ENCODE peak calls at places on chromosomes 13 and 19, in six cellular contexts. X is T-helper 2 cell; G is HepG2; K is NCI-H2081; F is activated CD8-positive, alpha-beta memory T cell treated with anti-CD3 and anti-CD28 coated beads for 1 hour; H is NCI-H1048. I is an unnamed sample.

GRCh38 chr13:67763316-67763715 is 533.2 kb upstream of the PCDH9 start:
- DNase-seq in X (no peak), G (no peak), K (no peak), F (no peak), H (no peak), I (no peak)

GRCh38 chr19:41175825-41176734 is 16.9 kb upstream of the CYP2S1 start:
- DNase-seq in X (no peak), G (peak; percentile 96), K (no peak), F (no peak), H (no peak), I (peak; percentile 24)

GRCh38 chr19:33242911-33243310 is 17.3 kb upstream of the SLC7A10 start:
- DNase-seq in X (no peak), G (no peak), K (no peak), F (no peak), H (no peak), I (no peak)

GRCh38 chr13:53368948-53369347 is 340.3 kb downstream of the OLFM4 start:
- DNase-seq in X (no peak), G (no peak), K (no peak), F (no peak), H (no peak), I (no peak)

GRCh38 chr19:5470264-5470671 is 15.1 kb downstream of the ZNRF4 start:
- DNase-seq in X (no peak), G (peak; percentile 88), K (no peak), F (no peak), H (no peak), I (no peak)

GRCh38 chr19:35519291-35519690 is 5.8 kb upstream of the DMKN start:
- DNase-seq in X (no peak), G (no peak), K (no peak), F (no peak), H (no peak), I (no peak)

GRCh38 chr19:10797078-10797477 is 38.9 kb downstream of the TMED1 start:
- DNase-seq in X (no peak), G (no peak), K (no peak), F (peak; percentile 30), H (no peak), I (no peak)

GRCh38 chr19:37936166-37936565 is 29.2 kb downstream of the SIPA1L3 start:
- DNase-seq in X (no peak), G (peak; percentile 68), K (no peak), F (no peak), H (no peak), I (no peak)

GRCh38 chr13:100627142-100627541 is 38.6 kb upstream of the GGACT start:
- DNase-seq in X (no peak), G (no peak), K (no peak), F (no peak), H (no peak), I (no peak)

GRCh38 chr13:73059460-73060250 is 850 bp downstream of the KLF5 start:
- DNase-seq in X (peak; percentile 24), G (peak; percentile 52), K (peak; percentile 34), F (peak; percentile 33), H (no peak), I (peak; percentile 20)

GRCh38 chr13:24162604-24163003 is 2.1 kb downstream of the SPATA13 start:
- DNase-seq in X (no peak), G (no peak), K (no peak), F (no peak), H (no peak), I (no peak)

GRCh38 chr13:67355791-67356190 is 125.7 kb upstream of the PCDH9 start:
- DNase-seq in X (no peak), G (no peak), K (no peak), F (no peak), H (no peak), I (no peak)

GRCh38 chr13:29624997-29625396 is 29.5 kb upstream of the SLC7A1 start:
- DNase-seq in X (no peak), G (no peak), K (no peak), F (no peak), H (no peak), I (no peak)

GRCh38 chr19:45250832-45251451 is at the start of gene MARK4:
- DNase-seq in X (peak; percentile 28), G (no peak), K (peak; percentile 48), F (peak; percentile 46), H (no peak), I (peak; percentile 76)

GRCh38 chr19:862529-863304 is 3.3 kb downstream of the CFD start:
- DNase-seq in X (peak; percentile 68), G (no peak), K (no peak), F (peak; percentile 70), H (peak; percentile 48), I (peak; percentile 89)

GRCh38 chr19:5186293-5187050 is 154.1 kb downstream of the PTPRS start:
- DNase-seq in X (no peak), G (no peak), K (no peak), F (no peak), H (no peak), I (no peak)

GRCh38 chr13:53189162-53189561 is 160.5 kb downstream of the OLFM4 start:
- DNase-seq in X (no peak), G (no peak), K (no peak), F (no peak), H (no peak), I (no peak)

GRCh38 chr19:35673121-35673804 is 6.9 kb downstream of the UPK1A start:
- DNase-seq in X (peak; percentile 40), G (peak; percentile 24), K (no peak), F (peak; percentile 17), H (no peak), I (no peak)

GRCh38 chr13:41970918-41971317 is 10.0 kb upstream of the VWA8 start:
- DNase-seq in X (no peak), G (no peak), K (no peak), F (no peak), H (no peak), I (no peak)

GRCh38 chr19:7904074-7905020 is 670 bp downstream of the MAP2K7 start:
- DNase-seq in X (no peak), G (no peak), K (peak; percentile 59), F (no peak), H (no peak), I (peak; percentile 64)

GRCh38 chr13:24512208-24513068 is at the start of gene PARP4:
- DNase-seq in X (peak; percentile 45), G (peak; percentile 93), K (peak; percentile 72), F (peak; percentile 52), H (peak; percentile 71), I (peak; percentile 86)

GRCh38 chr13:27962128-27962841 is 6.8 kb downstream of the CDX2 start:
- DNase-seq in X (no peak), G (peak; percentile 52), K (no peak), F (no peak), H (no peak), I (no peak)

GRCh38 chr19:853014-853553 is 981 bp downstream of the ELANE start:
- DNase-seq in X (no peak), G (no peak), K (no peak), F (no peak), H (no peak), I (no peak)

GRCh38 chr13:36261976-36262375 is 35.6 kb downstream of the CCDC169 start:
- DNase-seq in X (no peak), G (no peak), K (no peak), F (no peak), H (no peak), I (no peak)

GRCh38 chr19:6730153-6730804 is 7.1 kb downstream of the GPR108 start:
- DNase-seq in X (no peak), G (peak; percentile 96), K (no peak), F (no peak), H (no peak), I (peak; percentile 89)

GRCh38 chr13:44013666-44014291 is 134.1 kb downstream of the LACC1 start:
- DNase-seq in X (no peak), G (no peak), K (no peak), F (no peak), H (no peak), I (no peak)

GRCh38 chr19:32404939-32405430 is 585 bp upstream of the DPY19L3 start:
- DNase-seq in X (no peak), G (peak; percentile 19), K (no peak), F (no peak), H (no peak), I (peak; percentile 47)